ENCODE peak calls at places on chromosomes 1 and 21, in six cellular contexts. One of them, this sample, is unnamed.

GRCh38 chr21:46402421-46402820 is 56.3 kb upstream of the DIP2A start:
- DNase-seq in fibroblast of lung: no peak
- DNase-seq in NCI-H1436 treated with DMSO at 0.1 percent for 48 hours: no peak
- DNase-seq in GF-D8: no peak
- DNase-seq in right cardiac atrium: no peak
- DNase-seq in neuronal stem cell: no peak
- DNase-seq in this sample: no peak

GRCh38 chr1:243543501-243543900 is 287.7 kb downstream of the SDCCAG8 start:
- DNase-seq in right cardiac atrium: no peak
- DNase-seq in neuronal stem cell: no peak
- DNase-seq in GF-D8: no peak
- DNase-seq in NCI-H1436 treated with DMSO at 0.1 percent for 48 hours: no peak
- DNase-seq in fibroblast of lung: no peak
- DNase-seq in this sample: no peak

GRCh38 chr1:24952413-24952841 is 22.4 kb upstream of the RUNX3 start:
- DNase-seq in fibroblast of lung: no peak
- DNase-seq in GF-D8: peak
- DNase-seq in right cardiac atrium: no peak
- DNase-seq in neuronal stem cell: no peak
- DNase-seq in NCI-H1436 treated with DMSO at 0.1 percent for 48 hours: no peak
- DNase-seq in this sample: no peak

GRCh38 chr1:84582802-84583587 is 8.8 kb upstream of the CTBS start:
- DNase-seq in fibroblast of lung: peak
- DNase-seq in NCI-H1436 treated with DMSO at 0.1 percent for 48 hours: no peak
- DNase-seq in right cardiac atrium: no peak
- DNase-seq in neuronal stem cell: no peak
- DNase-seq in GF-D8: no peak
- DNase-seq in this sample: no peak

GRCh38 chr1:234402939-234403338 is 29.7 kb downstream of the COA6 start:
- DNase-seq in neuronal stem cell: no peak
- DNase-seq in GF-D8: no peak
- DNase-seq in fibroblast of lung: no peak
- DNase-seq in right cardiac atrium: no peak
- DNase-seq in NCI-H1436 treated with DMSO at 0.1 percent for 48 hours: no peak
- DNase-seq in this sample: no peak

GRCh38 chr1:35298464-35298863 is 30.0 kb downstream of the ZMYM4 start:
- DNase-seq in neuronal stem cell: peak
- DNase-seq in GF-D8: no peak
- DNase-seq in fibroblast of lung: peak
- DNase-seq in right cardiac atrium: no peak
- DNase-seq in NCI-H1436 treated with DMSO at 0.1 percent for 48 hours: no peak
- DNase-seq in this sample: no peak

GRCh38 chr1:39450956-39451601 is 40.4 kb upstream of the BMP8A start:
- DNase-seq in neuronal stem cell: no peak
- DNase-seq in GF-D8: no peak
- DNase-seq in fibroblast of lung: peak
- DNase-seq in NCI-H1436 treated with DMSO at 0.1 percent for 48 hours: no peak
- DNase-seq in right cardiac atrium: no peak
- DNase-seq in this sample: no peak

GRCh38 chr1:45493116-45493697 is 2.2 kb upstream of the TESK2 start:
- DNase-seq in neuronal stem cell: no peak
- DNase-seq in NCI-H1436 treated with DMSO at 0.1 percent for 48 hours: no peak
- DNase-seq in right cardiac atrium: no peak
- DNase-seq in GF-D8: peak
- DNase-seq in fibroblast of lung: peak
- DNase-seq in this sample: no peak

GRCh38 chr1:230772457-230773395 is 25.5 kb downstream of the CAPN9 start:
- DNase-seq in GF-D8: no peak
- DNase-seq in right cardiac atrium: peak
- DNase-seq in fibroblast of lung: peak
- DNase-seq in NCI-H1436 treated with DMSO at 0.1 percent for 48 hours: no peak
- DNase-seq in neuronal stem cell: no peak
- DNase-seq in this sample: peak

GRCh38 chr1:101237229-101237837 is 514 bp downstream of the S1PR1 start:
- DNase-seq in NCI-H1436 treated with DMSO at 0.1 percent for 48 hours: no peak
- DNase-seq in fibroblast of lung: peak
- DNase-seq in neuronal stem cell: no peak
- DNase-seq in right cardiac atrium: no peak
- DNase-seq in GF-D8: no peak
- DNase-seq in this sample: peak

GRCh38 chr1:51504806-51505525 is 14.1 kb downstream of the EPS15 start:
- DNase-seq in fibroblast of lung: no peak
- DNase-seq in GF-D8: no peak
- DNase-seq in neuronal stem cell: no peak
- DNase-seq in right cardiac atrium: no peak
- DNase-seq in NCI-H1436 treated with DMSO at 0.1 percent for 48 hours: no peak
- DNase-seq in this sample: no peak

GRCh38 chr1:156226116-156226538 is 13.3 kb downstream of the PMF1 start:
- DNase-seq in neuronal stem cell: no peak
- DNase-seq in GF-D8: no peak
- DNase-seq in fibroblast of lung: no peak
- DNase-seq in NCI-H1436 treated with DMSO at 0.1 percent for 48 hours: no peak
- DNase-seq in right cardiac atrium: no peak
- DNase-seq in this sample: no peak

GRCh38 chr1:193183019-193183643 is 3.3 kb downstream of the B3GALT2 start:
- DNase-seq in NCI-H1436 treated with DMSO at 0.1 percent for 48 hours: no peak
- DNase-seq in neuronal stem cell: peak
- DNase-seq in right cardiac atrium: no peak
- DNase-seq in fibroblast of lung: peak
- DNase-seq in GF-D8: no peak
- DNase-seq in this sample: no peak

GRCh38 chr1:239308701-239309333 is 77.6 kb upstream of the CHRM3 start:
- DNase-seq in fibroblast of lung: peak
- DNase-seq in GF-D8: no peak
- DNase-seq in right cardiac atrium: peak
- DNase-seq in NCI-H1436 treated with DMSO at 0.1 percent for 48 hours: no peak
- DNase-seq in neuronal stem cell: peak
- DNase-seq in this sample: no peak

GRCh38 chr1:41404308-41404755 is 43.1 kb downstream of the FOXO6 start:
- DNase-seq in neuronal stem cell: no peak
- DNase-seq in NCI-H1436 treated with DMSO at 0.1 percent for 48 hours: peak
- DNase-seq in right cardiac atrium: peak
- DNase-seq in GF-D8: no peak
- DNase-seq in fibroblast of lung: peak
- DNase-seq in this sample: no peak